ENCODE peak calls at places on chromosome 1, in ten cellular contexts. W is epithelial cell of proximal tubule; T is astrocyte of the spinal cord; M is heart left ventricle; N is neural crest cell; I is uterus; V is activated CD8-positive, alpha-beta T cell treated with anti-CD3 and anti-CD28 coated beads for 36 hours; Z is MM.1S; F is keratinocyte; D is GM23338. E is an unnamed sample.

GRCh38 chr1:6891781-6892579 is 106.7 kb downstream of the CAMTA1 start:
- DNase-seq in W (no peak), T (peak; percentile 36), M (no peak), N (no peak), I (no peak), V (peak; percentile 60), Z (no peak), F (no peak), D (no peak), E (no peak)

GRCh38 chr1:14848203-14848602 is 249.7 kb downstream of the KAZN start:
- DNase-seq in W (no peak), T (no peak), M (no peak), N (no peak), I (no peak), V (no peak), Z (no peak), F (no peak), D (no peak), E (no peak)

GRCh38 chr1:179867493-179868330 is 9.9 kb downstream of the TOR1AIP2 start:
- DNase-seq in W (no peak), T (peak; percentile 53), M (no peak), N (peak; percentile 53), I (no peak), V (peak; percentile 72), Z (peak; percentile 45), F (no peak), D (peak; percentile 91), E (peak; percentile 48)

GRCh38 chr1:9373614-9374013 is 80.9 kb downstream of the SPSB1 start:
- DNase-seq in W (no peak), T (no peak), M (no peak), N (no peak), I (no peak), V (no peak), Z (no peak), F (no peak), D (no peak), E (no peak)

GRCh38 chr1:200887772-200888348 is 6.8 kb upstream of the INAVA start:
- DNase-seq in W (no peak), T (no peak), M (no peak), N (no peak), I (no peak), V (no peak), Z (no peak), F (no peak), D (peak; percentile 21), E (no peak)

GRCh38 chr1:87495147-87495546 is 166.5 kb downstream of the LMO4 start:
- DNase-seq in W (no peak), T (no peak), M (no peak), N (no peak), I (no peak), V (no peak), Z (peak; percentile 36), F (no peak), D (peak; percentile 27), E (no peak)

GRCh38 chr1:107096690-107097089 is 40.2 kb downstream of the PRMT6 start:
- DNase-seq in W (no peak), T (no peak), M (no peak), N (no peak), I (no peak), V (no peak), Z (no peak), F (no peak), D (no peak), E (no peak)

GRCh38 chr1:167713330-167714081 is 8.3 kb upstream of the MPZL1 start:
- DNase-seq in W (no peak), T (peak; percentile 32), M (peak; percentile 46), N (peak; percentile 35), I (peak; percentile 36), V (peak; percentile 33), Z (peak; percentile 40), F (no peak), D (peak; percentile 62), E (no peak)

GRCh38 chr1:228149341-228150020 is at the start of gene GJC2:
- DNase-seq in W (no peak), T (no peak), M (peak; percentile 75), N (no peak), I (peak; percentile 73), V (no peak), Z (no peak), F (no peak), D (peak; percentile 41), E (no peak)

GRCh38 chr1:168755800-168756418 is 26.9 kb upstream of the DPT start:
- DNase-seq in W (no peak), T (no peak), M (no peak), N (no peak), I (no peak), V (no peak), Z (no peak), F (no peak), D (no peak), E (no peak)

GRCh38 chr1:39701092-39701460 is 9.8 kb upstream of the HPCAL4 start:
- DNase-seq in W (no peak), T (peak; percentile 46), M (no peak), N (no peak), I (no peak), V (no peak), Z (no peak), F (no peak), D (peak; percentile 72), E (no peak)

GRCh38 chr1:227072991-227073390 is 132.9 kb downstream of the COQ8A start:
- DNase-seq in W (no peak), T (peak; percentile 39), M (no peak), N (no peak), I (no peak), V (no peak), Z (peak; percentile 39), F (no peak), D (no peak), E (no peak)

GRCh38 chr1:206117151-206117948 is at the start of gene AVPR1B:
- DNase-seq in W (no peak), T (peak; percentile 8), M (peak; percentile 44), N (peak; percentile 37), I (no peak), V (peak; percentile 61), Z (peak; percentile 80), F (no peak), D (peak; percentile 80), E (no peak)
- TF ChIP-seq CTCF in W (peak; percentile 6), T (no peak), M (no peak), N (peak; percentile 32), I (no peak), V (no peak), Z (peak; percentile 60), F (no peak), D (peak; percentile 41), E (no peak)

DNA sequence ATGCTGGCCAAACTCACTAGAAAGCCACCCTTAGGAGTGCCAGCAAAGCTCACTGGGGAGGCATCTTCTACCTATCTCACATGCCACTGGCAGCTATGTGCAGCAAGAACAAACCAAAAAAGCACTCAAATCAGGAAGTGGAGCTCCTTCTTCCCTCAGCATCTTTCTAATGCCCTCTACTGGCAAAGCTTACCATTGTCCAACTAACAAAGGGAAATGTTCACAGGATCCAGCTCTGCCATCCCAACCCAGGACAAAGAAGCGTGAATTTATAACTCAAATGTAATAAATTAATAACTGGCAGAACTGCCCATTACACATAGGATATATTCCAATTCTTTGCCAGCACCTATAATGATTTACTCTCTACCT is 38.9 kb downstream of the LEPR start:
- DNase-seq in W (no peak), T (peak; percentile 39), M (no peak), N (no peak), I (no peak), V (no peak), Z (peak; percentile 31), F (no peak), D (peak; percentile 73), E (peak; percentile 42)
- TF ChIP-seq CTCF in W (peak; percentile 79), T (peak; percentile 61), M (peak; percentile 45), N (peak; percentile 57), I (peak; percentile 16), V (peak; percentile 50), Z (peak; percentile 55), F (peak; percentile 62), D (peak; percentile 83), E (peak; percentile 47)

GRCh38 chr1:85579619-85580018 is 942 bp upstream of the CCN1 start:
- DNase-seq in W (no peak), T (peak; percentile 75), M (peak; percentile 52), N (no peak), I (peak; percentile 61), V (no peak), Z (no peak), F (no peak), D (peak; percentile 51), E (peak; percentile 30)

GRCh38 chr1:85576642-85577420 is 3.7 kb upstream of the CCN1 start:
- DNase-seq in W (no peak), T (peak; percentile 94), M (peak; percentile 90), N (peak; percentile 85), I (peak; percentile 93), V (peak; percentile 77), Z (peak; percentile 70), F (no peak), D (peak; percentile 95), E (peak; percentile 90)

GRCh38 chr1:85577421-85578320 is 2.9 kb upstream of the CCN1 start:
- DNase-seq in W (no peak), T (no peak), M (peak; percentile 53), N (no peak), I (peak; percentile 53), V (peak; percentile 26), Z (no peak), F (no peak), D (peak; percentile 52), E (peak; percentile 45)

GRCh38 chr1:85580046-85580411 is 532 bp upstream of the CCN1 start:
- DNase-seq in W (no peak), T (peak; percentile 79), M (no peak), N (peak; percentile 35), I (peak; percentile 61), V (no peak), Z (no peak), F (no peak), D (peak; percentile 71), E (peak; percentile 46)

DNA sequence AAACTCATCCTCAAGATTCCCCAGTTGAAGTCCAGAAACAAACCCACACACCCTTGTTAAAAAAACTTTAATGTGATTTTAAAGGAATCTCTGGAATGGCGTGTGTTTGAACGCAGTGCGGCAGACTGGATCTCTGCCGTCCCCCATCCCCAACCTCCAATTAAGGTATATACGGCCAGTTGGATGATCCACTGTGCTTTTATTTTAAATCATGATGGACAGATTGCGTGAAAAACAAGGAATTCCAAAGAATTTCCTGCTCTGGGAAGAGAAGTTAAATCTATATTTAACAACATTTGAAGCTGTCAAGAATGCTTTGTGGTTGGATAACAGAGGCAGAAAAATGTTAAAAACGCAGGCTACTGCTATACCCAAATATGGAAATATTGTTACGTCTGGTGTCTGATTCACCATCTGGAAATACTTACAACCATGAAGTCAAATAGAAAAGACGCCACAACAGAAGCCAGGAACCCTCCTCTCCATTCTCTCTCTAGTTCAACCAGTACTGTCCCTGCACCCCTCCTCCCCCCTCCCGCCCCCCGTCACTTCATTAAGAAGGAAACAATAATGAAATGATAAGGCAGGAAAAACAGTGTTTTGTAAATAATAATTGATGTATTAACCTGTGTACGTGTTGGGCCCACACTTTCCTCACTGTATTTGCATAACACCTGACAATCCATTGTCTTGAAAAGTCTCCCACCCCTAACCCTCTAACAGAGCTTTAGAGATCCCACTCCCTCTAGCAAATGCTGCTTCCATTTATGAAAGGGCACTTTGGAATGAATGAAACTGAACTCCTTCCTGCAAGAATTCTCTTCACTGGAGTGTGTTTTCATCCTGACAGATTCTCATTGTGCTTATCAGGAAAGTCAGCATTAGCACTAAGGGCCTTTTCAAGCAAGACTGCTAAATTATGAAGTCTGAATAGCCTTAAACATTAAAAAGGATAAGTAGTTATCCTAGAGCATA is 2.0 kb upstream of the CCN1 start:
- DNase-seq in W (no peak), T (peak; percentile 97), M (no peak), N (no peak), I (peak; percentile 58), V (no peak), Z (no peak), F (no peak), D (peak; percentile 54), E (peak; percentile 35)
- TF ChIP-seq CTCF in W (no peak), T (no peak), M (no peak), N (no peak), I (no peak), V (no peak), Z (no peak), F (no peak), D (no peak), E (no peak)

GRCh38 chr1:206074839-206075238 is 21.9 kb downstream of the RHEX start:
- DNase-seq in W (no peak), T (no peak), M (no peak), N (no peak), I (no peak), V (no peak), Z (no peak), F (no peak), D (no peak), E (no peak)
- TF ChIP-seq CTCF in W (peak; percentile 38), T (no peak), M (no peak), N (peak; percentile 40), I (no peak), V (no peak), Z (peak; percentile 11), F (no peak), D (no peak), E (no peak)

E was measured in GM20000.